ENCODE peak calls at places on chromosome 4, in ten cellular contexts. One of them, this sample, is unnamed.
A peak's percentile ranks its signal among the peaks of the same experiment; 100 is the strongest.

GRCh38 chr4:7194251-7195137 is 2.2 kb downstream of the SORCS2 start:
- DNase-seq in BE2C: peak; percentile 62
- DNase-seq in GM13976: no peak
- DNase-seq in RWPE1: no peak
- DNase-seq in endothelial cell: peak; percentile 59
- DNase-seq in fibroblast of pulmonary artery: peak; percentile 17
- DNase-seq in GM12864: no peak
- DNase-seq in DND-41: peak; percentile 15
- DNase-seq in right atrium auricular region: no peak
- DNase-seq in pancreas: no peak
- DNase-seq in this sample: peak; percentile 55

GRCh38 chr4:118790544-118790943 is 45.4 kb downstream of the SEC24D start:
- DNase-seq in BE2C: no peak
- DNase-seq in GM13976: no peak
- DNase-seq in RWPE1: no peak
- DNase-seq in endothelial cell: no peak
- DNase-seq in fibroblast of pulmonary artery: no peak
- DNase-seq in GM12864: no peak
- DNase-seq in DND-41: no peak
- DNase-seq in right atrium auricular region: no peak
- DNase-seq in pancreas: no peak
- DNase-seq in this sample: no peak

GRCh38 chr4:101078950-101079349 is 268.4 kb downstream of the PPP3CA start:
- DNase-seq in BE2C: no peak
- DNase-seq in GM13976: no peak
- DNase-seq in RWPE1: no peak
- DNase-seq in endothelial cell: no peak
- DNase-seq in fibroblast of pulmonary artery: no peak
- DNase-seq in GM12864: no peak
- DNase-seq in DND-41: no peak
- DNase-seq in right atrium auricular region: no peak
- DNase-seq in pancreas: no peak
- DNase-seq in this sample: no peak

GRCh38 chr4:88761861-88762523 is 64.4 kb upstream of the NAP1L5 start:
- DNase-seq in BE2C: no peak
- DNase-seq in GM13976: no peak
- DNase-seq in RWPE1: no peak
- DNase-seq in endothelial cell: no peak
- DNase-seq in fibroblast of pulmonary artery: no peak
- DNase-seq in GM12864: no peak
- DNase-seq in DND-41: no peak
- DNase-seq in right atrium auricular region: no peak
- DNase-seq in pancreas: no peak
- DNase-seq in this sample: no peak

GRCh38 chr4:16289872-16290554 is 63.7 kb upstream of the TAPT1 start:
- DNase-seq in BE2C: no peak
- DNase-seq in GM13976: peak; percentile 35
- DNase-seq in RWPE1: peak; percentile 21
- DNase-seq in endothelial cell: peak; percentile 14
- DNase-seq in fibroblast of pulmonary artery: peak; percentile 67
- DNase-seq in GM12864: no peak
- DNase-seq in DND-41: no peak
- DNase-seq in right atrium auricular region: no peak
- DNase-seq in pancreas: no peak
- DNase-seq in this sample: no peak

GRCh38 chr4:16916719-16917337 is 18.4 kb upstream of the LDB2 start:
- DNase-seq in BE2C: peak; percentile 79
- DNase-seq in GM13976: peak; percentile 64
- DNase-seq in RWPE1: peak; percentile 38
- DNase-seq in endothelial cell: peak; percentile 76
- DNase-seq in fibroblast of pulmonary artery: peak; percentile 42
- DNase-seq in GM12864: peak; percentile 40
- DNase-seq in DND-41: peak; percentile 72
- DNase-seq in right atrium auricular region: no peak
- DNase-seq in pancreas: peak; percentile 11
- DNase-seq in this sample: peak; percentile 74

GRCh38 chr4:8745828-8746225 is 125.8 kb downstream of the HMX1 start:
- DNase-seq in BE2C: no peak
- DNase-seq in GM13976: no peak
- DNase-seq in RWPE1: no peak
- DNase-seq in endothelial cell: no peak
- DNase-seq in fibroblast of pulmonary artery: no peak
- DNase-seq in GM12864: no peak
- DNase-seq in DND-41: no peak
- DNase-seq in right atrium auricular region: no peak
- DNase-seq in pancreas: no peak
- DNase-seq in this sample: no peak

GRCh38 chr4:53706422-53707032 is 115.2 kb upstream of the LNX1 start:
- DNase-seq in BE2C: no peak
- DNase-seq in GM13976: peak; percentile 37
- DNase-seq in RWPE1: peak; percentile 30
- DNase-seq in endothelial cell: peak; percentile 27
- DNase-seq in fibroblast of pulmonary artery: peak; percentile 86
- DNase-seq in GM12864: peak; percentile 49
- DNase-seq in DND-41: no peak
- DNase-seq in right atrium auricular region: no peak
- DNase-seq in pancreas: no peak
- DNase-seq in this sample: peak; percentile 8

GRCh38 chr4:95267081-95267480 is 281.7 kb downstream of the UNC5C start:
- DNase-seq in BE2C: no peak
- DNase-seq in GM13976: no peak
- DNase-seq in RWPE1: peak; percentile 20
- DNase-seq in endothelial cell: no peak
- DNase-seq in fibroblast of pulmonary artery: peak; percentile 69
- DNase-seq in GM12864: no peak
- DNase-seq in DND-41: no peak
- DNase-seq in right atrium auricular region: no peak
- DNase-seq in pancreas: no peak
- DNase-seq in this sample: peak; percentile 11

GRCh38 chr4:189206953-189207352 is 733.7 kb upstream of the FRG1 start:
- DNase-seq in BE2C: peak; percentile 73
- DNase-seq in GM13976: no peak
- DNase-seq in RWPE1: no peak
- DNase-seq in endothelial cell: no peak
- DNase-seq in fibroblast of pulmonary artery: no peak
- DNase-seq in GM12864: no peak
- DNase-seq in DND-41: no peak
- DNase-seq in right atrium auricular region: no peak
- DNase-seq in pancreas: no peak
- DNase-seq in this sample: no peak

GRCh38 chr4:150262611-150263010 is 184.4 kb downstream of the DCLK2 start:
- DNase-seq in BE2C: no peak
- DNase-seq in GM13976: no peak
- DNase-seq in RWPE1: no peak
- DNase-seq in endothelial cell: no peak
- DNase-seq in fibroblast of pulmonary artery: no peak
- DNase-seq in GM12864: no peak
- DNase-seq in DND-41: no peak
- DNase-seq in right atrium auricular region: no peak
- DNase-seq in pancreas: no peak
- DNase-seq in this sample: no peak

GRCh38 chr4:2793920-2794706 is 1.2 kb downstream of the SH3BP2 start:
- DNase-seq in BE2C: peak; percentile 83
- DNase-seq in GM13976: no peak
- DNase-seq in RWPE1: no peak
- DNase-seq in endothelial cell: peak; percentile 11
- DNase-seq in fibroblast of pulmonary artery: peak; percentile 57
- DNase-seq in GM12864: no peak
- DNase-seq in DND-41: no peak
- DNase-seq in right atrium auricular region: no peak
- DNase-seq in pancreas: peak; percentile 75
- DNase-seq in this sample: peak; percentile 25

GRCh38 chr4:175891231-175891630 is 79.2 kb upstream of the GPM6A start:
- DNase-seq in BE2C: no peak
- DNase-seq in GM13976: no peak
- DNase-seq in RWPE1: no peak
- DNase-seq in endothelial cell: no peak
- DNase-seq in fibroblast of pulmonary artery: no peak
- DNase-seq in GM12864: no peak
- DNase-seq in DND-41: no peak
- DNase-seq in right atrium auricular region: no peak
- DNase-seq in pancreas: no peak
- DNase-seq in this sample: no peak

DNA sequence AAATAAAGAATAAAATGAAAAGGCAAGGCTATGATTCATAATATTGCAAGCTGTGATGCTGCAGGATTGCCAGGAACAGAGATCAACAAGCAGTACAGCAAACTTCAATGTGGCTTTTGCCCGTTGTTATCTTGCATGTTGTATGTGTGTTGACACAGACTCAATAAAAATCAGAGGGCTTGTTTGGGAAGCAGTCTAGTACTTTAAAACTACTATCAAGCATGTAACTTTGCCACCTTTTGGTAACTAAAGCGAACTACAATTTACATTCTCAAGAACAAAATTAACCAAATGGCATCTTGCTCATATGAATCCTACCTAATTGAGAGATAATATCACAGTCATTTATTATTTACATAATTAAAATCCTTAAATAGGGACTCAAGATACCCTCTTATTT is 79.8 kb upstream of the GPM6A start:
- DNase-seq in BE2C: no peak
- DNase-seq in GM13976: peak; percentile 12
- DNase-seq in RWPE1: no peak
- DNase-seq in endothelial cell: no peak
- DNase-seq in fibroblast of pulmonary artery: peak; percentile 32
- DNase-seq in GM12864: no peak
- DNase-seq in DND-41: no peak
- DNase-seq in right atrium auricular region: no peak
- DNase-seq in pancreas: no peak
- DNase-seq in this sample: no peak
- TF ChIP-seq CTCF in BE2C: peak; percentile 30
- TF ChIP-seq CTCF in GM13976: peak; percentile 21
- TF ChIP-seq CTCF in RWPE1: peak; percentile 37
- TF ChIP-seq CTCF in endothelial cell: peak; percentile 36
- TF ChIP-seq CTCF in fibroblast of pulmonary artery: peak; percentile 33
- TF ChIP-seq CTCF in GM12864: peak; percentile 26
- TF ChIP-seq CTCF in DND-41: peak; percentile 33
- TF ChIP-seq CTCF in right atrium auricular region: no peak
- TF ChIP-seq CTCF in pancreas: peak; percentile 11
- TF ChIP-seq CTCF in this sample: no peak

DNA sequence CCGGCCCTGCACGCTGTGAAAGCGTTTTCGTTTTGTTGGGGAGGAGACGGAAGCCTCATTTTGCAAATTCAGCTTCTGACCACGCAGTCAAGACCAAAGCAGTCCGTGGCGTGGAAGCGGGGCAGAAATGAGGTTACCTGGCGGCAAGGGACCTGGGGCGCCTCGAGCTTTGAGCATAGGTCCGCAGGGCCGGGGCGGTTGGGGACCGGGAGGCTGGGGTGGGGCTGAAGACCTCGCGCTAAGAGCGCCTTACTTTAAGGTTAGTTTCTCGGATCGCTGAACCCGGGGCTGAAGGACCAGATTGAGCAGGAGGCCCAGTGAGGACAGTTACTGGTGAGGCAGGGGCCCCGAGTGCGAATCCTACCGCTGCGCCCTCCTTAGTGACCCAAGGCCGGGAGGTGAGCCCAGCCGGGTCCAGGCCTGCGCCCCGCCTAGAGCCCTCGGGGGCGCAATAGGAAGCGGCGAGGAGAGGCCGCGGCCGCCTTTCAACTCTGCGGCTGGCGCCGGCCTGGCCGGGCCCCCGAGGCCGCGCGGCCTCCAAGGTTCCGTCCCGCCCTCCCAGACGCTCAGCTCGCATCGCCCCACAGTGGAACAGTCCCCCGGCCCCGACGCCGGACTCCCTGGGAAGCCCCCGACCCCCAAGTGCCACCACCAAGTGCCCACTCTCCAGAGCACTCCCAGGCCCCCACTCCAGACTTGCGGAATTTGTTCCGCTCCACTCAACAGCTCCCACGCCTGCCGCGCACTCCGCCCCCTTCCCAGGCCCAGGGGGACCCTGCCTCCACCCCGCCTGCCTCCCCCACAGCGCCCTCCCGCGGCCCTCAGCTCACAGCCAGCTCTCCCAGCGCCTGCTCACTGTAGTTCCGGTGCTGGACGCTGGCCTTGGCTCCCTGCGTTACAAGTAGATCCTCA is 7.6 kb downstream of the MSX1 start:
- DNase-seq in BE2C: peak; percentile 72
- DNase-seq in GM13976: no peak
- DNase-seq in RWPE1: no peak
- DNase-seq in endothelial cell: peak; percentile 77
- DNase-seq in fibroblast of pulmonary artery: no peak
- DNase-seq in GM12864: no peak
- DNase-seq in DND-41: no peak
- DNase-seq in right atrium auricular region: no peak
- DNase-seq in pancreas: no peak
- DNase-seq in this sample: no peak
- TF ChIP-seq CTCF in BE2C: peak; percentile 48
- TF ChIP-seq CTCF in GM13976: no peak
- TF ChIP-seq CTCF in RWPE1: no peak
- TF ChIP-seq CTCF in endothelial cell: peak; percentile 25
- TF ChIP-seq CTCF in fibroblast of pulmonary artery: no peak
- TF ChIP-seq CTCF in GM12864: peak; percentile 24
- TF ChIP-seq CTCF in DND-41: no peak
- TF ChIP-seq CTCF in right atrium auricular region: no peak
- TF ChIP-seq CTCF in pancreas: no peak
- TF ChIP-seq CTCF in this sample: no peak

GRCh38 chr4:154545689-154546088 is 4.5 kb downstream of the PLRG1 start:
- DNase-seq in BE2C: no peak
- DNase-seq in GM13976: no peak
- DNase-seq in RWPE1: no peak
- DNase-seq in endothelial cell: no peak
- DNase-seq in fibroblast of pulmonary artery: no peak
- DNase-seq in GM12864: no peak
- DNase-seq in DND-41: no peak
- DNase-seq in right atrium auricular region: no peak
- DNase-seq in pancreas: no peak
- DNase-seq in this sample: no peak
- TF ChIP-seq CTCF in BE2C: peak; percentile 34
- TF ChIP-seq CTCF in GM13976: no peak
- TF ChIP-seq CTCF in RWPE1: no peak
- TF ChIP-seq CTCF in endothelial cell: no peak
- TF ChIP-seq CTCF in fibroblast of pulmonary artery: peak; percentile 7
- TF ChIP-seq CTCF in GM12864: no peak
- TF ChIP-seq CTCF in DND-41: peak; percentile 18
- TF ChIP-seq CTCF in right atrium auricular region: no peak
- TF ChIP-seq CTCF in pancreas: no peak
- TF ChIP-seq CTCF in this sample: no peak

GRCh38 chr4:122759639-122760310 is 27.3 kb downstream of the BBS12 start:
- DNase-seq in BE2C: no peak
- DNase-seq in GM13976: no peak
- DNase-seq in RWPE1: no peak
- DNase-seq in endothelial cell: no peak
- DNase-seq in fibroblast of pulmonary artery: peak; percentile 52
- DNase-seq in GM12864: no peak
- DNase-seq in DND-41: no peak
- DNase-seq in right atrium auricular region: no peak
- DNase-seq in pancreas: no peak
- DNase-seq in this sample: no peak
- TF ChIP-seq CTCF in BE2C: peak; percentile 28
- TF ChIP-seq CTCF in GM13976: no peak
- TF ChIP-seq CTCF in RWPE1: peak; percentile 58
- TF ChIP-seq CTCF in endothelial cell: peak; percentile 49
- TF ChIP-seq CTCF in fibroblast of pulmonary artery: peak; percentile 62
- TF ChIP-seq CTCF in GM12864: no peak
- TF ChIP-seq CTCF in DND-41: no peak
- TF ChIP-seq CTCF in right atrium auricular region: no peak
- TF ChIP-seq CTCF in pancreas: no peak
- TF ChIP-seq CTCF in this sample: no peak

This sample was measured in Calu3.